ENCODE peak calls at places on chromosome 5, in nine cellular contexts. One of them, this sample, is unnamed.

GRCh38 chr5:163005949-163006348 is 431.4 kb upstream of the CCNG1 start:
- DNase-seq in colonic mucosa: no peak
- DNase-seq in GM23338: peak; percentile 21
- DNase-seq in esophagus squamous epithelium: no peak
- DNase-seq in left ventricle myocardium inferior: no peak
- DNase-seq in GM12878: no peak
- DNase-seq in ovary: no peak
- DNase-seq in neural progenitor cell: no peak
- DNase-seq in ascending aorta: no peak
- DNase-seq in this sample: no peak

GRCh38 chr5:14513266-14513665 is 68.3 kb upstream of the OTULINL start:
- DNase-seq in colonic mucosa: peak; percentile 45
- DNase-seq in GM23338: peak; percentile 30
- DNase-seq in esophagus squamous epithelium: no peak
- DNase-seq in left ventricle myocardium inferior: no peak
- DNase-seq in GM12878: no peak
- DNase-seq in ovary: no peak
- DNase-seq in neural progenitor cell: peak; percentile 36
- DNase-seq in ascending aorta: no peak
- DNase-seq in this sample: no peak

GRCh38 chr5:39132792-39133191 is 58.6 kb upstream of the RICTOR start:
- DNase-seq in colonic mucosa: no peak
- DNase-seq in GM23338: no peak
- DNase-seq in esophagus squamous epithelium: no peak
- DNase-seq in left ventricle myocardium inferior: no peak
- DNase-seq in GM12878: no peak
- DNase-seq in ovary: no peak
- DNase-seq in neural progenitor cell: no peak
- DNase-seq in ascending aorta: no peak
- DNase-seq in this sample: no peak

GRCh38 chr5:132472431-132472830 is 18.1 kb downstream of the IRF1 start:
- DNase-seq in colonic mucosa: no peak
- DNase-seq in GM23338: no peak
- DNase-seq in esophagus squamous epithelium: no peak
- DNase-seq in left ventricle myocardium inferior: no peak
- DNase-seq in GM12878: no peak
- DNase-seq in ovary: no peak
- DNase-seq in neural progenitor cell: no peak
- DNase-seq in ascending aorta: no peak
- DNase-seq in this sample: no peak

GRCh38 chr5:133198511-133198910 is 146.7 kb downstream of the HSPA4 start:
- DNase-seq in colonic mucosa: no peak
- DNase-seq in GM23338: no peak
- DNase-seq in esophagus squamous epithelium: no peak
- DNase-seq in left ventricle myocardium inferior: no peak
- DNase-seq in GM12878: no peak
- DNase-seq in ovary: no peak
- DNase-seq in neural progenitor cell: no peak
- DNase-seq in ascending aorta: no peak
- DNase-seq in this sample: no peak

GRCh38 chr5:74375271-74375670 is 265.3 kb downstream of the ENC1 start:
- DNase-seq in colonic mucosa: no peak
- DNase-seq in GM23338: no peak
- DNase-seq in esophagus squamous epithelium: no peak
- DNase-seq in left ventricle myocardium inferior: no peak
- DNase-seq in GM12878: no peak
- DNase-seq in ovary: no peak
- DNase-seq in neural progenitor cell: no peak
- DNase-seq in ascending aorta: no peak
- DNase-seq in this sample: no peak

GRCh38 chr5:133661389-133661788 is 49.0 kb upstream of the FSTL4 start:
- DNase-seq in colonic mucosa: no peak
- DNase-seq in GM23338: no peak
- DNase-seq in esophagus squamous epithelium: no peak
- DNase-seq in left ventricle myocardium inferior: no peak
- DNase-seq in GM12878: no peak
- DNase-seq in ovary: no peak
- DNase-seq in neural progenitor cell: no peak
- DNase-seq in ascending aorta: no peak
- DNase-seq in this sample: no peak

GRCh38 chr5:145936401-145937131 is at the start of gene SH3RF2:
- DNase-seq in colonic mucosa: peak; percentile 94
- DNase-seq in GM23338: peak; percentile 96
- DNase-seq in esophagus squamous epithelium: no peak
- DNase-seq in left ventricle myocardium inferior: peak; percentile 30
- DNase-seq in GM12878: no peak
- DNase-seq in ovary: peak; percentile 30
- DNase-seq in neural progenitor cell: peak; percentile 92
- DNase-seq in ascending aorta: peak; percentile 82
- DNase-seq in this sample: no peak

GRCh38 chr5:178992291-178992895 is 2.7 kb downstream of the GRM6 start:
- DNase-seq in colonic mucosa: no peak
- DNase-seq in GM23338: no peak
- DNase-seq in esophagus squamous epithelium: no peak
- DNase-seq in left ventricle myocardium inferior: no peak
- DNase-seq in GM12878: no peak
- DNase-seq in ovary: no peak
- DNase-seq in neural progenitor cell: peak; percentile 25
- DNase-seq in ascending aorta: no peak
- DNase-seq in this sample: no peak
- H3K4me3 ChIP-seq in colonic mucosa: no peak overlapping the region
- H3K4me3 ChIP-seq in GM23338: no peak overlapping the region
- H3K4me3 ChIP-seq in esophagus squamous epithelium: no peak overlapping the region
- H3K4me3 ChIP-seq in left ventricle myocardium inferior: no peak overlapping the region
- H3K4me3 ChIP-seq in GM12878: no peak overlapping the region
- H3K4me3 ChIP-seq in ovary: no peak overlapping the region
- H3K4me3 ChIP-seq in neural progenitor cell: no peak overlapping the region
- H3K4me3 ChIP-seq in ascending aorta: no peak overlapping the region
- H3K4me3 ChIP-seq in this sample: no peak overlapping the region

DNA sequence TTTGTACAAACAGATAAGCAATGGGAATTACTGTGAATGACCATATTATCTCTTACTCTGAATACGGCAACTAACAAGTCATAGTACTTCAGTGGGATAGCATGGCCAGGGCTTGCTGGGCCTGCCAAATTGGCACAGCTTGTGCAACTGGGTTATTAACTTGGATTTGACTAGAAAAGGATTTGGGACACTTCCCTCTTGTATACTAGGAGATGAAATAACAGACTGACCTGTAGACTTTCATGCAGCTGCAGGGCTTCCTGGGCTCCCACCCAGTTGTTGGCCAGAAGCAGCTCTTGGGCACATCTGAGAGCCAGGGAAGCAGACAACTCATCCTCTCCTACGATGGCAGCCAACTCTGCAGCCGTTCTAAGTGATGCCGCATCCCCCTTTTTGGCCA is 39.8 kb downstream of the CNOT8 start:
- DNase-seq in colonic mucosa: no peak
- DNase-seq in GM23338: no peak
- DNase-seq in esophagus squamous epithelium: no peak
- DNase-seq in left ventricle myocardium inferior: no peak
- DNase-seq in GM12878: no peak
- DNase-seq in ovary: no peak
- DNase-seq in neural progenitor cell: no peak
- DNase-seq in ascending aorta: peak; percentile 69
- DNase-seq in this sample: no peak
- H3K36me3 ChIP-seq in colonic mucosa: no peaks in the 10 kb centered on the region
- H3K36me3 ChIP-seq in GM23338: peaks cover 77% of the 10 kb centered on the region
- H3K36me3 ChIP-seq in esophagus squamous epithelium: peaks cover 100% of the 10 kb centered on the region
- H3K36me3 ChIP-seq in left ventricle myocardium inferior: peaks cover 96% of the 10 kb centered on the region
- H3K36me3 ChIP-seq in GM12878: peaks cover 20% of the 10 kb centered on the region
- H3K36me3 ChIP-seq in ovary: no peaks in the 10 kb centered on the region
- H3K36me3 ChIP-seq in neural progenitor cell: peaks cover 21% of the 10 kb centered on the region
- H3K36me3 ChIP-seq in ascending aorta: peaks cover 62% of the 10 kb centered on the region
- H3K36me3 ChIP-seq in this sample: peaks cover 13% of the 10 kb centered on the region

GRCh38 chr5:127830829-127831598 is 127.8 kb downstream of the CCDC192 start:
- DNase-seq in colonic mucosa: no peak
- DNase-seq in GM23338: no peak
- DNase-seq in esophagus squamous epithelium: no peak
- DNase-seq in left ventricle myocardium inferior: no peak
- DNase-seq in GM12878: no peak
- DNase-seq in ovary: no peak
- DNase-seq in neural progenitor cell: no peak
- DNase-seq in ascending aorta: no peak
- DNase-seq in this sample: no peak

GRCh38 chr5:127838661-127839060 is 135.5 kb downstream of the CCDC192 start:
- DNase-seq in colonic mucosa: peak; percentile 29
- DNase-seq in GM23338: peak; percentile 12
- DNase-seq in esophagus squamous epithelium: no peak
- DNase-seq in left ventricle myocardium inferior: no peak
- DNase-seq in GM12878: no peak
- DNase-seq in ovary: no peak
- DNase-seq in neural progenitor cell: peak; percentile 40
- DNase-seq in ascending aorta: no peak
- DNase-seq in this sample: no peak

GRCh38 chr5:127830157-127830556 is 127.0 kb downstream of the CCDC192 start:
- DNase-seq in colonic mucosa: no peak
- DNase-seq in GM23338: no peak
- DNase-seq in esophagus squamous epithelium: no peak
- DNase-seq in left ventricle myocardium inferior: no peak
- DNase-seq in GM12878: no peak
- DNase-seq in ovary: no peak
- DNase-seq in neural progenitor cell: no peak
- DNase-seq in ascending aorta: no peak
- DNase-seq in this sample: no peak

GRCh38 chr5:127832057-127832456 is 128.9 kb downstream of the CCDC192 start:
- DNase-seq in colonic mucosa: no peak
- DNase-seq in GM23338: no peak
- DNase-seq in esophagus squamous epithelium: no peak
- DNase-seq in left ventricle myocardium inferior: no peak
- DNase-seq in GM12878: no peak
- DNase-seq in ovary: no peak
- DNase-seq in neural progenitor cell: no peak
- DNase-seq in ascending aorta: no peak
- DNase-seq in this sample: no peak

DNA sequence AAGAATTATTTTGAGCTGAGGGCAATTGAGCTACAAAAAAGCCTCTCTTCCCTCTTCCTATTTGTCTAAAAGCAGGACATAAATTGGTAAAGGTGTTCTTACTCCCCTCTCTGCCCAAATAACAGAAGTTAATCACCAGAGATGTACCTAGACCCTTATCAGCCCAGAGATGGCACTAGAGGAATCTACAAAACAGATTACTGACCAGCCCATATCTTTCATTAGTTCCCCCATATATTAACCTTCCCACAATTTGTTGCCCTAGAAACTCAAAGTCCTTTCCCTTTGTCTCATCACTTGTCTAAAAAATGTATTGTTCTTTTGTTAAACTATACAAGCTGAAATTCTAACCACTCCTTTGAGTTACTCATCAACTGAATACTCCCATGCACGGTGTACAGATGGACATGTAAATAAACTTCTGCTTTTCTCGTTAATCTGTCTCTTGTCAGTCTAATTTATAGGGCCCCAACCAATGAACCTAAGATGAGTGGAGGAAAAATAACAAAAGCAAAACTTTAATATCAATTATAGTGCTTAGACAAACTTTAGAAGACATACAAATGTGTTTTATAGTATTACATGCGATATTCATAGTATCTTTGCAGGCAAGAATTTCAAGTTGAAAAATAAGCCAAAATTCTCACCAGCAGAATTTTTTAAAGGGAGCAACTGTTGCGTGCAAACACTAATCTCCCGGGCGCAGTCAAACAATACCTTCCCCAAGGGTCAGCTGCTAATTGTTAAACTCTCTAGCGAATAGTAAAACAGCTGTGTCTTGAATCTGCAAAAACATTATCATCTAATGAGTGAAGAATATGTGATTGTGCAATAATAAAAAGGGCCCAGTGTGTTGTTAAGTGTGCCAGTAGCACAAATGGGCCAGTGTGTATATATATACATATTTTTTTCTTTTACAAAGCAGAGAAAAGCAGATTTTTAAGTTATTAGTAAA is 131.1 kb downstream of the CCDC192 start:
- DNase-seq in colonic mucosa: no peak
- DNase-seq in GM23338: no peak
- DNase-seq in esophagus squamous epithelium: no peak
- DNase-seq in left ventricle myocardium inferior: no peak
- DNase-seq in GM12878: no peak
- DNase-seq in ovary: no peak
- DNase-seq in neural progenitor cell: peak; percentile 47
- DNase-seq in ascending aorta: no peak
- DNase-seq in this sample: no peak
- TF ChIP-seq CTCF in colonic mucosa: no peak
- TF ChIP-seq CTCF in GM23338: no peak
- TF ChIP-seq CTCF in esophagus squamous epithelium: no peak
- TF ChIP-seq CTCF in left ventricle myocardium inferior: no peak
- TF ChIP-seq CTCF in GM12878: no peak
- TF ChIP-seq CTCF in ovary: no peak
- TF ChIP-seq CTCF in neural progenitor cell: no peak
- TF ChIP-seq CTCF in ascending aorta: no peak
- TF ChIP-seq CTCF in this sample: no peak

GRCh38 chr5:64688965-64689364 is 1.3 kb upstream of the SHISAL2B start:
- DNase-seq in colonic mucosa: no peak
- DNase-seq in GM23338: no peak
- DNase-seq in esophagus squamous epithelium: no peak
- DNase-seq in left ventricle myocardium inferior: no peak
- DNase-seq in GM12878: no peak
- DNase-seq in ovary: no peak
- DNase-seq in neural progenitor cell: no peak
- DNase-seq in ascending aorta: no peak
- DNase-seq in this sample: no peak

GRCh38 chr5:64693636-64694035 is 3.3 kb downstream of the SHISAL2B start:
- DNase-seq in colonic mucosa: no peak
- DNase-seq in GM23338: no peak
- DNase-seq in esophagus squamous epithelium: no peak
- DNase-seq in left ventricle myocardium inferior: no peak
- DNase-seq in GM12878: no peak
- DNase-seq in ovary: no peak
- DNase-seq in neural progenitor cell: no peak
- DNase-seq in ascending aorta: no peak
- DNase-seq in this sample: no peak

GRCh38 chr5:64690104-64690416 is 243 bp upstream of the SHISAL2B start:
- DNase-seq in colonic mucosa: no peak
- DNase-seq in GM23338: no peak
- DNase-seq in esophagus squamous epithelium: no peak
- DNase-seq in left ventricle myocardium inferior: no peak
- DNase-seq in GM12878: no peak
- DNase-seq in ovary: no peak
- DNase-seq in neural progenitor cell: no peak
- DNase-seq in ascending aorta: no peak
- DNase-seq in this sample: no peak

GRCh38 chr5:64691333-64691732 is 1.0 kb downstream of the SHISAL2B start:
- DNase-seq in colonic mucosa: no peak
- DNase-seq in GM23338: peak; percentile 63
- DNase-seq in esophagus squamous epithelium: no peak
- DNase-seq in left ventricle myocardium inferior: no peak
- DNase-seq in GM12878: no peak
- DNase-seq in ovary: no peak
- DNase-seq in neural progenitor cell: peak; percentile 47
- DNase-seq in ascending aorta: no peak
- DNase-seq in this sample: no peak

DNA sequence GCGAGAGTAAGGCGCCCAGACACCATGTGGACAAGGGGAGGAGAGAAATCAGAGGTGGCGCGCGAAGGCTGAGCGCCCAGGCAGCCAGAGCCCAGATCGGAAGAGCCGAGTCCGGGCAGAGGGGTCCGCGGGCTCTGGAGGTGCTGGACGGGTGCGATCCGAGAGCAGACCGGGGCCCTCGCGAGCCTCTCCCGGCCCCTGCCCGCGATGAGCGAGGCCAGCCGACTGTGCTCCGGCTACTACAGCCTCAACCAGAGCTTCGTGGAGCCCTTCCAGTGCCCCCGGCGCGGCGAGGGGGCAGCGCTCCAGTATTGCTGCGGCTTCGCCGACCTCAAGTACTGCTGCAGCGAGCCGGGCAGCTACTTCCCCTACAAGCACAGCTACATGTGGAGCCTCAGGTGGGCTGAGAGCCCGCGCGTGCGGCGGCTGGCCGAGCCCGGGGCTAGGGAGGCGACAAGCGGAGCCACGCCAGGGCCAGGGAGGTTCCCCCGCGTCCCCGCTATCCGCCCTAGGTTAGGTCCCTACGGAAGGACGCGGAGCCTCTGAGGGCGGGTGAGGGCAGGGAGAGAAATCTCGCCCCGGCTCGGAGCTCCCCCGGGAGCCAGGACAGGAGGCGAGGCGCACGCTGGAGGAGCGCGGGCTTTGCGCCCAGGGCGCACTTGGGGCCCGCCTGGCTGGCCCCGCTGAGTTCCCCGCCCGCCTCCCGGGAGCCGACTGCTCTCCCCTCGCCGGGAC is at the start of gene SHISAL2B:
- DNase-seq in colonic mucosa: no peak
- DNase-seq in GM23338: peak; percentile 79
- DNase-seq in esophagus squamous epithelium: no peak
- DNase-seq in left ventricle myocardium inferior: no peak
- DNase-seq in GM12878: no peak
- DNase-seq in ovary: peak; percentile 45
- DNase-seq in neural progenitor cell: peak; percentile 78
- DNase-seq in ascending aorta: no peak
- DNase-seq in this sample: peak; percentile 13
- H3K4me3 ChIP-seq in colonic mucosa: no peak within 1 kb of the TSS
- H3K4me3 ChIP-seq in GM23338: peak within 1 kb of the TSS; percentile 59
- H3K4me3 ChIP-seq in esophagus squamous epithelium: peak within 1 kb of the TSS; percentile 3
- H3K4me3 ChIP-seq in left ventricle myocardium inferior: peak within 1 kb of the TSS; percentile 49
- H3K4me3 ChIP-seq in GM12878: no peak within 1 kb of the TSS
- H3K4me3 ChIP-seq in ovary: peak within 1 kb of the TSS; percentile 6
- H3K4me3 ChIP-seq in neural progenitor cell: peak within 1 kb of the TSS; percentile 68
- H3K4me3 ChIP-seq in ascending aorta: peak within 1 kb of the TSS; percentile 48
- H3K4me3 ChIP-seq in this sample: no peak within 1 kb of the TSS